ENCODE peak calls at places on chromosomes 2 and 18, in six cellular contexts. Y, F, V, P, N and Z are unnamed samples.

GRCh38 chr18:49802623-49803022 is 10.7 kb downstream of the ACAA2 start:
- DNase-seq in Y (no peak), F (no peak), V (no peak), P (no peak), N (no peak), Z (no peak)

GRCh38 chr2:184041077-184041476 is 557.3 kb upstream of the ZNF804A start:
- DNase-seq in Y (no peak), F (no peak), V (no peak), P (peak), N (no peak), Z (no peak)

GRCh38 chr2:144582651-144583361 is 62.9 kb upstream of the ZEB2 start:
- DNase-seq in Y (no peak), F (no peak), V (no peak), P (no peak), N (no peak), Z (no peak)

GRCh38 chr2:36777272-36777671 is 80.8 kb downstream of the VIT start:
- DNase-seq in Y (no peak), F (no peak), V (no peak), P (no peak), N (no peak), Z (no peak)

GRCh38 chr18:34493566-34494358 is 216.3 kb upstream of the DTNA start:
- DNase-seq in Y (peak), F (no peak), V (peak), P (no peak), N (peak), Z (peak)

GRCh38 chr2:32963941-32964340 is 17.2 kb downstream of the LTBP1 start:
- DNase-seq in Y (no peak), F (no peak), V (no peak), P (peak), N (no peak), Z (no peak)

GRCh38 chr2:12619975-12620374 is 96.8 kb upstream of the TRIB2 start:
- DNase-seq in Y (no peak), F (no peak), V (no peak), P (peak), N (no peak), Z (no peak)

GRCh38 chr2:26011609-26011989 is 22.3 kb upstream of the RAB10 start:
- DNase-seq in Y (no peak), F (no peak), V (peak), P (no peak), N (no peak), Z (no peak)

GRCh38 chr2:34519659-34520058 is 920.6 kb upstream of the FAM98A start:
- DNase-seq in Y (no peak), F (no peak), V (no peak), P (no peak), N (no peak), Z (no peak)

GRCh38 chr18:7830468-7830867 is 263.4 kb downstream of the PTPRM start:
- DNase-seq in Y (no peak), F (no peak), V (no peak), P (no peak), N (no peak), Z (no peak)

GRCh38 chr18:6741290-6741689 is 11.8 kb downstream of the ARHGAP28 start:
- DNase-seq in Y (no peak), F (no peak), V (no peak), P (peak), N (no peak), Z (no peak)

GRCh38 chr2:36356199-36356989 is 816 bp downstream of the CRIM1 start:
- DNase-seq in Y (peak), F (peak), V (peak), P (peak), N (no peak), Z (no peak)

GRCh38 chr2:172148246-172148645 is 45.5 kb upstream of the DLX2 start:
- DNase-seq in Y (no peak), F (no peak), V (no peak), P (no peak), N (no peak), Z (no peak)

GRCh38 chr2:2623939-2624338 is 292.9 kb upstream of the MYT1L start:
- DNase-seq in Y (no peak), F (no peak), V (no peak), P (no peak), N (no peak), Z (no peak)

GRCh38 chr2:169106563-169107545 is 37.5 kb downstream of the DHRS9 start:
- DNase-seq in Y (no peak), F (no peak), V (no peak), P (no peak), N (no peak), Z (no peak)

GRCh38 chr18:80188643-80189010 is 58.7 kb downstream of the PARD6G start:
- DNase-seq in Y (no peak), F (no peak), V (no peak), P (no peak), N (no peak), Z (no peak)

GRCh38 chr2:235521844-235522243 is 28.0 kb downstream of the AGAP1 start:
- DNase-seq in Y (no peak), F (no peak), V (no peak), P (no peak), N (no peak), Z (no peak)

GRCh38 chr2:11899896-11900295 is 153.5 kb downstream of the LPIN1 start:
- DNase-seq in Y (no peak), F (no peak), V (no peak), P (no peak), N (no peak), Z (no peak)

GRCh38 chr2:127893033-127893432 is 7.3 kb upstream of the AMMECR1L start:
- DNase-seq in Y (no peak), F (no peak), V (no peak), P (no peak), N (no peak), Z (no peak)

GRCh38 chr2:13056259-13056843 is 339.6 kb downstream of the TRIB2 start:
- DNase-seq in Y (no peak), F (no peak), V (no peak), P (peak), N (no peak), Z (peak)

GRCh38 chr2:204625135-204625534 is 79.9 kb downstream of the PARD3B start:
- DNase-seq in Y (no peak), F (no peak), V (no peak), P (peak), N (no peak), Z (no peak)

GRCh38 chr2:3807853-3808252 is 104.5 kb downstream of the DCDC2C start:
- DNase-seq in Y (no peak), F (no peak), V (no peak), P (no peak), N (no peak), Z (no peak)

GRCh38 chr2:231540017-231540416 is 9.8 kb upstream of the NMUR1 start:
- DNase-seq in Y (no peak), F (no peak), V (no peak), P (no peak), N (no peak), Z (no peak)

GRCh38 chr2:71483246-71483645 is 29.9 kb downstream of the DYSF start:
- DNase-seq in Y (no peak), F (no peak), V (peak), P (no peak), N (no peak), Z (no peak)

GRCh38 chr2:46701152-46701551 is 214.5 kb downstream of the MCFD2 start:
- DNase-seq in Y (no peak), F (no peak), V (no peak), P (peak), N (no peak), Z (no peak)

GRCh38 chr2:81389203-81389602 is 1084.7 kb upstream of the LRRTM1 start:
- DNase-seq in Y (no peak), F (no peak), V (no peak), P (no peak), N (no peak), Z (no peak)